ENCODE peak calls at places on chromosomes 5 and 9, in eight cellular contexts. Z is neural progenitor cell; P is effector memory CD4-positive, alpha-beta T cell; X is AG04450; C is heart right ventricle; H is cardiac muscle cell; D is transverse colon; G is heart left ventricle. M is an unnamed sample.

GRCh38 chr9:78291240-78291915 is 5.5 kb upstream of the PSAT1 start:
- DNase-seq in Z (no peak), P (no peak), X (no peak), C (no peak), H (no peak), D (no peak), G (no peak), M (no peak)

GRCh38 chr9:132749316-132749715 is 79.1 kb downstream of the GTF3C4 start:
- DNase-seq in Z (no peak), P (no peak), X (no peak), C (no peak), H (no peak), D (no peak), G (no peak), M (no peak)

GRCh38 chr9:137828527-137829259 is 48.9 kb upstream of the CACNA1B start:
- DNase-seq in Z (peak; percentile 86), P (no peak), X (no peak), C (no peak), H (peak; percentile 27), D (no peak), G (no peak), M (no peak)

GRCh38 chr5:170662966-170663365 is 120.6 kb upstream of the GABRP start:
- DNase-seq in Z (no peak), P (no peak), X (no peak), C (no peak), H (no peak), D (no peak), G (no peak), M (no peak)

GRCh38 chr9:36877239-36877638 is 156.8 kb downstream of the PAX5 start:
- DNase-seq in Z (no peak), P (no peak), X (no peak), C (no peak), H (no peak), D (no peak), G (no peak), M (no peak)

GRCh38 chr9:125794708-125795107 is 47.5 kb downstream of the PBX3 start:
- DNase-seq in Z (no peak), P (no peak), X (no peak), C (no peak), H (no peak), D (no peak), G (no peak), M (no peak)

GRCh38 chr5:129400395-129400983 is 59.6 kb upstream of the ADAMTS19 start:
- DNase-seq in Z (no peak), P (no peak), X (no peak), C (no peak), H (peak; percentile 25), D (no peak), G (no peak), M (no peak)

GRCh38 chr9:126528111-126528510 is 85.6 kb upstream of the LMX1B start:
- DNase-seq in Z (no peak), P (no peak), X (no peak), C (no peak), H (no peak), D (no peak), G (no peak), M (no peak)

GRCh38 chr5:168047043-168047668 is 244.3 kb upstream of the WWC1 start:
- DNase-seq in Z (peak; percentile 81), P (no peak), X (no peak), C (peak; percentile 58), H (peak; percentile 55), D (peak; percentile 63), G (peak; percentile 44), M (peak; percentile 5)

GRCh38 chr9:87320485-87320884 is 177.2 kb upstream of the DAPK1 start:
- DNase-seq in Z (no peak), P (no peak), X (no peak), C (no peak), H (no peak), D (no peak), G (no peak), M (no peak)

GRCh38 chr5:73339165-73339564 is 109.4 kb downstream of the FOXD1 start:
- DNase-seq in Z (no peak), P (no peak), X (no peak), C (no peak), H (no peak), D (no peak), G (no peak), M (no peak)

GRCh38 chr9:122816163-122816867 is 12.1 kb downstream of the PDCL start:
- DNase-seq in Z (no peak), P (peak; percentile 14), X (no peak), C (peak; percentile 66), H (peak; percentile 25), D (peak; percentile 18), G (peak; percentile 62), M (no peak)

GRCh38 chr5:164235176-164235914 is 729.9 kb downstream of the MAT2B start:
- DNase-seq in Z (no peak), P (no peak), X (peak; percentile 44), C (no peak), H (peak; percentile 93), D (no peak), G (no peak), M (no peak)

GRCh38 chr5:82593481-82593880 is 315.3 kb upstream of the RPS23 start:
- DNase-seq in Z (no peak), P (no peak), X (no peak), C (no peak), H (peak; percentile 78), D (no peak), G (no peak), M (no peak)

GRCh38 chr9:68872026-68872501 is 141.8 kb downstream of the PRKACG start:
- DNase-seq in Z (peak; percentile 65), P (no peak), X (no peak), C (peak; percentile 48), H (no peak), D (no peak), G (peak; percentile 59), M (no peak)

GRCh38 chr9:34216325-34216724 is 37.5 kb downstream of the UBAP1 start:
- DNase-seq in Z (no peak), P (no peak), X (no peak), C (no peak), H (no peak), D (no peak), G (no peak), M (no peak)

GRCh38 chr9:135587658-135588057 is 26.1 kb downstream of the PAEP start:
- DNase-seq in Z (no peak), P (no peak), X (no peak), C (no peak), H (peak; percentile 71), D (no peak), G (no peak), M (no peak)

GRCh38 chr9:130325921-130326320 is 60.4 kb downstream of the HMCN2 start:
- DNase-seq in Z (no peak), P (no peak), X (no peak), C (no peak), H (no peak), D (no peak), G (no peak), M (no peak)

GRCh38 chr9:97919217-97919813 is 3.0 kb downstream of the TRMO start:
- DNase-seq in Z (no peak), P (no peak), X (no peak), C (no peak), H (no peak), D (no peak), G (no peak), M (no peak)

GRCh38 chr5:33261305-33261704 is 179.5 kb upstream of the TARS1 start:
- DNase-seq in Z (no peak), P (no peak), X (peak; percentile 15), C (no peak), H (peak; percentile 54), D (no peak), G (no peak), M (no peak)

DNA sequence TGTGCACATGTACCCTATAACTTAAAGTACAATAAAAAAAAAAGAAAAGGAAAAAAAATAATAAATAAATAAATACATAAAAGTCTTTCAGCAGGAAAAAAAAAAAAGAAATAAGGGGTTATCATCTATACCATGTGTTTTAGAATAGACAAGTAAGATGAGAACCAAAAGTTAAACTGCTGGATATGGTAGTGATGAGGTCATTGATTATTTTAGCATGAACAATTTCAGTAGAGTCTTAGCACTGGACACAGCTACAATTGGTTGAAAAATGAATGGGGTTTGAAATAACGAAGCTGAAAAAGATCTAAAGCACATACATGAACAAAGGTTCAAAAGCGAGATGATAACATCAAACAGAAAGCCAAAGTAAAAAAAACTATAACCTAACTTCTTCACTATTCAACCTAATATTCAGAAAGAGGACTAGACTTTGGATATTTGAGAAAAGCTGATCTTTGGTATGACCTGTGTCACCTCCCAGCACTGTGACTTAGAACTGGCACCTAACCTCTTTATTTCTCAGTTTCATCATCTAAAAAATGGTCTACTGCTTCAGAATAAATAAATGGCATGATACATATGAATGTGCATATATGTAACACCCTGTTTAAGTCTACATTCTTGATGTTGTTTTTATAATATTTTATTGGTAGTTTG is 133.3 kb downstream of the RAB3C start:
- DNase-seq in Z (no peak), P (no peak), X (no peak), C (no peak), H (no peak), D (no peak), G (no peak), M (no peak)
- H3K27ac ChIP-seq in Z (no peak overlapping the region), P (no peak overlapping the region), X (no peak overlapping the region), C (no peak overlapping the region), H (no peak overlapping the region), D (no peak overlapping the region), G (no peak overlapping the region), M (no peak overlapping the region)

GRCh38 chr5:1951165-1951816 is 68.6 kb upstream of the IRX4 start:
- DNase-seq in Z (no peak), P (no peak), X (no peak), C (no peak), H (no peak), D (no peak), G (no peak), M (no peak)
- H3K27ac ChIP-seq in Z (no peak overlapping the region), P (no peak overlapping the region), X (no peak overlapping the region), C (no peak overlapping the region), H (no peak overlapping the region), D (no peak overlapping the region), G (no peak overlapping the region), M (no peak overlapping the region)

GRCh38 chr5:107781451-107781850 is 110.7 kb upstream of the EFNA5 start:
- DNase-seq in Z (no peak), P (no peak), X (no peak), C (no peak), H (peak; percentile 30), D (no peak), G (no peak), M (no peak)

GRCh38 chr5:107778651-107779050 is 107.9 kb upstream of the EFNA5 start:
- DNase-seq in Z (no peak), P (no peak), X (no peak), C (no peak), H (no peak), D (no peak), G (no peak), M (no peak)

GRCh38 chr5:107776506-107776905 is 105.8 kb upstream of the EFNA5 start:
- DNase-seq in Z (no peak), P (no peak), X (no peak), C (no peak), H (no peak), D (no peak), G (no peak), M (no peak)

GRCh38 chr5:107777161-107777740 is 106.5 kb upstream of the EFNA5 start:
- DNase-seq in Z (no peak), P (no peak), X (no peak), C (no peak), H (no peak), D (no peak), G (no peak), M (no peak)

GRCh38 chr5:107779472-107779871 is 108.7 kb upstream of the EFNA5 start:
- DNase-seq in Z (no peak), P (no peak), X (no peak), C (no peak), H (no peak), D (no peak), G (no peak), M (no peak)
- H3K27ac ChIP-seq in Z (no peak overlapping the region), P (no peak overlapping the region), X (no peak overlapping the region), C (no peak overlapping the region), H (no peak overlapping the region), D (no peak overlapping the region), G (no peak overlapping the region), M (no peak overlapping the region)

GRCh38 chr5:134115806-134116175 is 1.3 kb downstream of the TCF7 start:
- DNase-seq in Z (no peak), P (no peak), X (no peak), C (no peak), H (no peak), D (no peak), G (no peak), M (no peak)
- H3K27ac ChIP-seq in Z (no peak overlapping the region), P (peak overlapping the region; percentile 85), X (no peak overlapping the region), C (no peak overlapping the region), H (peak overlapping the region; percentile 73), D (peak overlapping the region; percentile 49), G (no peak overlapping the region), M (no peak overlapping the region)